ENCODE peak calls at places on chromosomes 5 and 9, in four cellular contexts. E is fibroblast of lung, N is lower lobe of right lung, C is BJ. K is an unnamed sample. For H3K27me3, the result is how much of the 10 kb centered on the place peaks cover.

GRCh38 chr5:35780236-35780635 is 76.5 kb upstream of the IL7R start:
- DNase-seq in E (no peak), N (no peak), C (no peak), K (no peak)

GRCh38 chr9:221989-222776 is 7.5 kb downstream of the DOCK8 start:
- DNase-seq in E (no peak), N (no peak), C (no peak), K (no peak)

GRCh38 chr9:132637801-132638200 is 32.0 kb downstream of the DDX31 start:
- DNase-seq in E (no peak), N (no peak), C (no peak), K (no peak)

GRCh38 chr9:24602687-24603352 is 57.1 kb upstream of the IZUMO3 start:
- DNase-seq in E (no peak), N (no peak), C (no peak), K (no peak)

GRCh38 chr5:133117166-133117929 is 65.5 kb downstream of the HSPA4 start:
- DNase-seq in E (no peak), N (no peak), C (no peak), K (no peak)

GRCh38 chr9:109241931-109242330 is 74.9 kb upstream of the FRRS1L start:
- DNase-seq in E (no peak), N (no peak), C (no peak), K (no peak)

GRCh38 chr5:95930541-95930940 is 31.1 kb downstream of the ELL2 start:
- DNase-seq in E (no peak), N (no peak), C (no peak), K (no peak)

GRCh38 chr9:121720311-121720991 is 69.0 kb downstream of the DAB2IP start:
- DNase-seq in E (no peak), N (no peak), C (no peak), K (no peak)

GRCh38 chr9:110106698-110107097 is 101.3 kb downstream of the C9orf152 start:
- DNase-seq in E (no peak), N (no peak), C (no peak), K (no peak)

GRCh38 chr5:74141053-74141452 is 499.5 kb downstream of the ENC1 start:
- DNase-seq in E (no peak), N (no peak), C (no peak), K (no peak)

GRCh38 chr9:125272697-125273096 is 11.1 kb downstream of the GAPVD1 start:
- DNase-seq in E (peak), N (no peak), C (no peak), K (no peak)

GRCh38 chr5:116482394-116482793 is 92.2 kb downstream of the SEMA6A start:
- DNase-seq in E (peak), N (no peak), C (no peak), K (no peak)

GRCh38 chr5:120055858-120056257 is 408.2 kb upstream of the PRR16 start:
- DNase-seq in E (peak), N (no peak), C (peak), K (no peak)

GRCh38 chr9:99173570-99174504 is 47.9 kb downstream of the ALG2 start:
- DNase-seq in E (no peak), N (no peak), C (no peak), K (no peak)

GRCh38 chr9:131714161-131714646 is 25.7 kb downstream of the RAPGEF1 start:
- DNase-seq in E (peak), N (peak), C (peak), K (no peak)

GRCh38 chr9:116910201-116910600 is 223.1 kb downstream of the TRIM32 start:
- DNase-seq in E (no peak), N (no peak), C (no peak), K (no peak)

GRCh38 chr9:125629451-125629850 is 77.6 kb downstream of the MAPKAP1 start:
- DNase-seq in E (no peak), N (no peak), C (no peak), K (no peak)

GRCh38 chr5:173458819-173459218 is 130.6 kb upstream of the STC2 start:
- DNase-seq in E (peak), N (no peak), C (no peak), K (no peak)

GRCh38 chr9:122192914-122193525 is 33.3 kb downstream of the MORN5 start:
- DNase-seq in E (no peak), N (no peak), C (no peak), K (no peak)

GRCh38 chr5:151319334-151319733 is 15.8 kb upstream of the SLC36A3 start:
- DNase-seq in E (peak), N (no peak), C (no peak), K (no peak)

GRCh38 chr5:10374032-10374431 is 20.5 kb downstream of the MARCHF6 start:
- DNase-seq in E (no peak), N (no peak), C (no peak), K (no peak)

GRCh38 chr9:26983340-26983739 is 22.1 kb downstream of the LRRC19 start:
- DNase-seq in E (no peak), N (no peak), C (no peak), K (no peak)

GRCh38 chr5:56815657-56816545 is 552 bp downstream of the MAP3K1 start:
- DNase-seq in E (peak), N (peak), C (no peak), K (no peak)

GRCh38 chr5:59543826-59544442 is 349.6 kb downstream of the PDE4D start:
- DNase-seq in E (no peak), N (no peak), C (no peak), K (no peak)

GRCh38 chr9:136728548-136729123 is 14.1 kb downstream of the LCN10 start:
- DNase-seq in E (peak), N (peak), C (no peak), K (no peak)

GRCh38 chr5:167030500-167031120 is 1260.8 kb upstream of the WWC1 start:
- DNase-seq in E (no peak), N (no peak), C (no peak), K (no peak)

GRCh38 chr5:163565931-163566608 is 60.7 kb downstream of the MAT2B start:
- DNase-seq in E (peak), N (peak), C (no peak), K (no peak)

GRCh38 chr9:107246259-107247254 is 36.5 kb upstream of the RAD23B start:
- DNase-seq in E (no peak), N (no peak), C (no peak), K (no peak)

GRCh38 chr9:90142580-90142979 is 500.0 kb downstream of the DIRAS2 start:
- DNase-seq in E (peak), N (no peak), C (no peak), K (no peak)
- TF ChIP-seq CTCF in E (peak), N (peak), C (peak), K (peak)

GRCh38 chr5:153998768-153999167 is 39.9 kb downstream of the FAM114A2 start:
- DNase-seq in E (no peak), N (no peak), C (no peak), K (no peak)

GRCh38 chr5:153999995-154000394 is 38.7 kb downstream of the FAM114A2 start:
- DNase-seq in E (no peak), N (no peak), C (no peak), K (no peak)

GRCh38 chr5:154002511-154003020 is 36.1 kb downstream of the FAM114A2 start:
- DNase-seq in E (no peak), N (no peak), C (no peak), K (no peak)

GRCh38 chr5:154002093-154002492 is 36.6 kb downstream of the FAM114A2 start:
- DNase-seq in E (peak), N (no peak), C (no peak), K (no peak)

GRCh38 chr5:154000703-154001102 is 38.0 kb downstream of the FAM114A2 start:
- DNase-seq in E (no peak), N (no peak), C (no peak), K (no peak)
- H3K27me3 ChIP-seq in E (under half), N (under half), C (under half), K (under half)

DNA sequence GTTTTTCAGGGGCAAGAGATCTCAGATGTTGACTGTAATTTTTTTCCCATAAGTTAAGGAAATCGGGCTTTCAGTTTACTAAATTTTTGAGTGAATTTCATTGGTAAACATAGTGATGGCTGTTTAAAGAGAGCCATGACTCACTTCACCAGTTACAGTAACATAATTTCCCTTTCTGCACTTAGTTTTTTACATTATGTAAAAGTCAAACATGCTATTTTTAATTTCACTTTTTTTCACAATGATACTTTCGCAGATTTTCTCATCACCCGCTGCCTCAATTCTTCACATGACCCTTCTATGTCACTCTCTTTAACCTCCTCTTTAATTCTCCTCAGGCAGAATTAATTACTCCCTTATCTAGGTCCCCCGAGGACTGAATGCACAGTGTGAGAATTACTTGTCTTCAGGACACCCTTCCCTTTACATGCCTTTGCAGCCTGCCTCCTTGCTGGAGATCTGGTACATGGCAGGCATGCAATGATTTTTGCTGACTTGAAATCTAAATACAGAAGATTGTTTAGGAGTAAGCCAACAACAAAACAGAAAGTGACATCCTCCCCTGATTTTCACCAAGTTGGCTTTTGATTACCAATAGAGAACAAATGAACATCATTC is 217.5 kb upstream of the S1PR3 start:
- DNase-seq in E (peak), N (no peak), C (no peak), K (no peak)
- TF ChIP-seq CTCF in E (no peak), N (no peak), C (peak), K (no peak)

GRCh38 chr5:159050408-159051091 is 49.2 kb downstream of the EBF1 start:
- DNase-seq in E (peak), N (no peak), C (no peak), K (no peak)

GRCh38 chr5:159048298-159048697 is 51.4 kb downstream of the EBF1 start:
- DNase-seq in E (no peak), N (no peak), C (no peak), K (no peak)

GRCh38 chr5:159051431-159052281 is 48.1 kb downstream of the EBF1 start:
- DNase-seq in E (peak), N (peak), C (no peak), K (no peak)

GRCh38 chr5:159052282-159053011 is 47.3 kb downstream of the EBF1 start:
- DNase-seq in E (no peak), N (no peak), C (no peak), K (no peak)

DNA sequence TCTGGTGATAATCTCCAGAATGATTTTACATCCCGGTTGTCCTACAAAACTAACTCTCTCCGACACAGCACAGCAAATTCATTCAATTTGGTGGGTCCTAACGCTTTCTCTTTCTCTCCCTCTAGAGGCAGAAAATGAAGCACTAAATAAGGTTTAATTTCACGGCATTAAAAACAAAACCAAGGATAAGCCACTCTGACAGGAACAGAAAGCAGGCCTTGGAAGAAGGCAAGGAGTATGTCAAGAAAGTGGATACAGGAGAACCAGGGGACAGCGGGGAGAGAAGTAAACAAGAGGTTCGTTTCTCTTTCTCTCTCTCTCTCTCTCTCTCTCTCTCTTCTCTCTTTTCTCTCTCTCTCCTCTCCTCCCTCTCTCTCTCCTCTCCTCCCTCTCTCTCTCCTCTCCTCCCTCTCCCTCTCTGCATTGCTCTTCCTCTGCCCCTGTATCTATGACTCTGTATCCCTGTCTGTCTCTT is 49.8 kb downstream of the EBF1 start:
- DNase-seq in E (peak), N (no peak), C (no peak), K (no peak)
- H3K27me3 ChIP-seq in E (under half), N (under half), C (under half), K (under half)

GRCh38 chr5:180813418-180813817 is 10.8 kb upstream of the MGAT1 start:
- DNase-seq in E (no peak), N (no peak), C (no peak), K (no peak)
- TF ChIP-seq CTCF in E (no peak), N (no peak), C (no peak), K (no peak)

GRCh38 chr5:161548472-161549094 is 2.1 kb upstream of the GABRB2 start:
- DNase-seq in E (no peak), N (no peak), C (no peak), K (no peak)
- H3K27me3 ChIP-seq in E (under half), N (half or more), C (under half), K (under half)

DNA sequence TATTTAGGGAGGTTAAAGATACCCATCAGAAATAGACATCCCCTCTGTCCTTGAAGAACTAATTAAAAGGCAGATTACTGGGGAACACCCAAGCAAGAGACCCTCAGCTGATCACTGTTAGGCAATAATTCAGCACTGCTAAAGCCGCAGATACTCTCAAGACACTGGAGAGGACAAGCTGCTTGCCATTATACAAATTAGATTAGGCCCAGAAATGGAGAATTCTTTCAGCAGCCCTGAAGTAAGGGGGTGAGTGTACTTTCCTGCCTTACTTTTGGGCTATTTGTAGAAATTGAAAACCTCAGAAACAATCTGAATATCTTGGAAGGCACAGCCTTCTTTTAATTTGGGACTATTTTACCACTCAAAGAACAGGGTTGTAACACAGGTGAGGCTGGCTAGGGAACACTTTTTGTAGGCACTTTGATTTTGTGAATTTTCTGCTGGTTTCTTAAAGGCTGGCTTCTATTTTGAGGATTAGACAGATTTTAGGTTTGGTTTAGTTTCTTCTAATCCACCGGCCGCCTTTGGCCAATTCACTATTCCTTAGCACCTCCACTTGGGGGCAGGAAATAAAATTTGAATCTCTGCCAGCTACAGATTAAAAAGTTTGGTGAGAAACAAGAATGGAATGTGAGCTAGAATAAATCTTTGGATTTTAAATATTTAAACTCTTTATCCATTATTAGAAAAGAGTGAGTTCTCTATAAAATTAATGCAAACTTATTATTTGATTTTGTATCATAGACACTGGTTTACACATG is 106.0 kb downstream of the SMARCA2 start:
- DNase-seq in E (peak), N (no peak), C (no peak), K (no peak)
- TF ChIP-seq CTCF in E (no peak), N (peak), C (peak), K (no peak)

GRCh38 chr9:81634915-81635516 is 54.3 kb downstream of the TLE1 start:
- DNase-seq in E (peak), N (no peak), C (no peak), K (no peak)
- H3K27me3 ChIP-seq in E (under half), N (under half), C (under half), K (under half)

GRCh38 chr5:98173334-98173733 is 600.1 kb upstream of the RGMB start:
- DNase-seq in E (peak), N (no peak), C (peak), K (no peak)
- TF ChIP-seq CTCF in E (no peak), N (no peak), C (no peak), K (no peak)

GRCh38 chr5:26610581-26610980 is 427.8 kb downstream of the CDH9 start:
- DNase-seq in E (no peak), N (no peak), C (no peak), K (no peak)
- H3K27me3 ChIP-seq in E (under half), N (under half), C (under half), K (under half)